ENCODE peak calls at places on chromosomes 12 and 14, in nine cellular contexts. R is pulmonary artery endothelial cell, O is AG08395, C is C1 segment of cervical spinal cord, M is AG10803, U is hypothalamus, F is glomerular endothelial cell, A is GM03348, G is kidney glomerular epithelial cell. D is an unnamed sample.

GRCh38 chr12:4664111-4664510 is 15.2 kb downstream of the NDUFA9 start:
- DNase-seq in R (no peak), O (peak; percentile 86), C (no peak), M (peak; percentile 90), U (no peak), F (no peak), A (peak; percentile 64), G (peak; percentile 58), D (no peak)

GRCh38 chr12:116037941-116038837 is 239.3 kb downstream of the MED13L start:
- DNase-seq in R (no peak), O (peak; percentile 55), C (no peak), M (peak; percentile 82), U (no peak), F (no peak), A (peak; percentile 58), G (peak; percentile 70), D (no peak)

GRCh38 chr14:71591929-71592328 is 340.3 kb upstream of the RGS6 start:
- DNase-seq in R (no peak), O (peak; percentile 79), C (no peak), M (peak; percentile 87), U (no peak), F (peak; percentile 10), A (peak; percentile 77), G (peak; percentile 2), D (no peak)

GRCh38 chr12:4030938-4031702 is 157.9 kb upstream of the PARP11 start:
- DNase-seq in R (peak; percentile 86), O (peak; percentile 99), C (peak; percentile 51), M (peak; percentile 98), U (peak; percentile 57), F (peak; percentile 71), A (peak; percentile 100), G (peak; percentile 85), D (peak; percentile 94)

GRCh38 chr12:116924558-116925453 is 14.1 kb downstream of the FBXW8 start:
- DNase-seq in R (peak; percentile 29), O (peak; percentile 66), C (no peak), M (peak; percentile 74), U (no peak), F (no peak), A (peak; percentile 51), G (peak; percentile 30), D (peak; percentile 13)

GRCh38 chr12:52307836-52308806 is 13.1 kb downstream of the KRT83 start:
- DNase-seq in R (no peak), O (peak; percentile 71), C (peak; percentile 60), M (peak; percentile 45), U (peak; percentile 62), F (no peak), A (peak; percentile 83), G (peak; percentile 21), D (peak; percentile 68)

GRCh38 chr14:89270439-89271227 is 146.4 kb downstream of the FOXN3 start:
- DNase-seq in R (no peak), O (no peak), C (no peak), M (no peak), U (no peak), F (no peak), A (no peak), G (no peak), D (no peak)

GRCh38 chr12:12714276-12715001 is 2.7 kb upstream of the CDKN1B start:
- DNase-seq in R (no peak), O (no peak), C (peak; percentile 56), M (no peak), U (peak; percentile 25), F (no peak), A (no peak), G (peak; percentile 33), D (no peak)

GRCh38 chr12:46154221-46154975 is 114.4 kb downstream of the SLC38A1 start:
- DNase-seq in R (peak; percentile 27), O (peak; percentile 52), C (no peak), M (peak; percentile 62), U (no peak), F (no peak), A (peak; percentile 59), G (peak; percentile 30), D (no peak)

GRCh38 chr12:108616941-108617858 is 16.5 kb downstream of the SELPLG start:
- DNase-seq in R (no peak), O (no peak), C (peak; percentile 24), M (peak; percentile 49), U (no peak), F (no peak), A (no peak), G (no peak), D (no peak)

GRCh38 chr14:93527076-93527692 is 96.4 kb downstream of the UNC79 start:
- DNase-seq in R (no peak), O (no peak), C (no peak), M (peak; percentile 15), U (no peak), F (no peak), A (no peak), G (no peak), D (no peak)

GRCh38 chr14:49617846-49618519 is 2.4 kb downstream of the RPL36AL start:
- DNase-seq in R (no peak), O (no peak), C (no peak), M (no peak), U (no peak), F (no peak), A (no peak), G (no peak), D (no peak)

GRCh38 chr12:130948136-130948535 is 5.6 kb upstream of the ADGRD1 start:
- DNase-seq in R (no peak), O (no peak), C (no peak), M (no peak), U (no peak), F (no peak), A (no peak), G (no peak), D (no peak)

GRCh38 chr14:84162658-84163057 is 1367.3 kb upstream of the FLRT2 start:
- DNase-seq in R (no peak), O (no peak), C (no peak), M (no peak), U (no peak), F (no peak), A (no peak), G (no peak), D (no peak)

GRCh38 chr14:54881761-54882401 is 20.7 kb downstream of the GCH1 start:
- DNase-seq in R (no peak), O (peak; percentile 29), C (no peak), M (peak; percentile 64), U (no peak), F (no peak), A (peak; percentile 26), G (peak; percentile 69), D (no peak)

GRCh38 chr12:9002335-9002734 is 13.0 kb downstream of the KLRG1 start:
- DNase-seq in R (no peak), O (no peak), C (no peak), M (no peak), U (no peak), F (no peak), A (no peak), G (no peak), D (no peak)

GRCh38 chr14:59069455-59069854 is 119.0 kb upstream of the DAAM1 start:
- DNase-seq in R (no peak), O (no peak), C (no peak), M (no peak), U (no peak), F (no peak), A (no peak), G (no peak), D (peak; percentile 48)

GRCh38 chr12:131831635-131832041 is 3.4 kb downstream of the MMP17 start:
- DNase-seq in R (no peak), O (peak; percentile 81), C (no peak), M (peak; percentile 94), U (peak; percentile 40), F (no peak), A (peak; percentile 93), G (no peak), D (no peak)

GRCh38 chr14:105864116-105864515 is 337.7 kb downstream of the TMEM121 start:
- DNase-seq in R (no peak), O (no peak), C (no peak), M (no peak), U (no peak), F (no peak), A (no peak), G (no peak), D (no peak)

GRCh38 chr14:30603402-30603801 is 18.7 kb upstream of the SCFD1 start:
- DNase-seq in R (no peak), O (no peak), C (no peak), M (no peak), U (no peak), F (no peak), A (no peak), G (no peak), D (no peak)

GRCh38 chr12:113246478-113247122 is 25.3 kb downstream of the TPCN1 start:
- DNase-seq in R (no peak), O (no peak), C (peak; percentile 73), M (no peak), U (no peak), F (no peak), A (no peak), G (no peak), D (no peak)

GRCh38 chr12:9943244-9943643 is 11.1 kb upstream of the CLEC2A start:
- DNase-seq in R (no peak), O (no peak), C (no peak), M (no peak), U (peak; percentile 4), F (no peak), A (no peak), G (no peak), D (no peak)

GRCh38 chr12:54054442-54055332 is 1.1 kb downstream of the HOXC4 start:
- DNase-seq in R (no peak), O (no peak), C (no peak), M (no peak), U (no peak), F (no peak), A (no peak), G (no peak), D (peak; percentile 66)

GRCh38 chr12:132285991-132286681 is 43.3 kb downstream of the GALNT9 start:
- DNase-seq in R (peak; percentile 33), O (peak; percentile 38), C (no peak), M (peak; percentile 38), U (peak; percentile 24), F (no peak), A (peak; percentile 75), G (peak; percentile 56), D (no peak)

GRCh38 chr14:22314183-22314820 is 274.7 kb downstream of the DAD1 start:
- DNase-seq in R (no peak), O (peak; percentile 58), C (no peak), M (peak; percentile 38), U (peak; percentile 4), F (no peak), A (peak; percentile 63), G (peak; percentile 61), D (peak; percentile 30)

GRCh38 chr12:22333751-22334695 is 484 bp downstream of the ST8SIA1 start:
- DNase-seq in R (no peak), O (no peak), C (no peak), M (no peak), U (no peak), F (no peak), A (no peak), G (no peak), D (peak; percentile 31)

GRCh38 chr12:105713901-105714300 is 383.4 kb downstream of the C12orf75 start:
- DNase-seq in R (no peak), O (no peak), C (no peak), M (no peak), U (no peak), F (no peak), A (no peak), G (no peak), D (no peak)

GRCh38 chr12:45849289-45849688 is 119.8 kb downstream of the ARID2 start:
- DNase-seq in R (no peak), O (no peak), C (no peak), M (no peak), U (no peak), F (no peak), A (no peak), G (no peak), D (no peak)

GRCh38 chr14:72677664-72678063 is 216.2 kb downstream of the DPF3 start:
- DNase-seq in R (no peak), O (no peak), C (no peak), M (no peak), U (no peak), F (no peak), A (no peak), G (peak; percentile 42), D (no peak)

GRCh38 chr12:49868952-49869815 is 26.3 kb upstream of the BCDIN3D start:
- DNase-seq in R (peak; percentile 99), O (peak; percentile 80), C (peak; percentile 51), M (peak; percentile 79), U (peak; percentile 57), F (peak; percentile 97), A (peak; percentile 88), G (peak; percentile 47), D (peak; percentile 38)

GRCh38 chr12:76226956-76227355 is 121.3 kb downstream of the BBS10 start:
- DNase-seq in R (no peak), O (no peak), C (no peak), M (no peak), U (no peak), F (no peak), A (no peak), G (no peak), D (no peak)